ENCODE peak calls at places on chromosomes 7 and 10, in four cellular contexts. T is GM12878, V is HL-60, P is K562. I is an unnamed sample.

GRCh38 chr10:62993121-62993520 is 140.0 kb upstream of the NRBF2 start:
- DNase-seq in V (no peak), T (no peak), P (no peak), I (no peak)

GRCh38 chr10:79052311-79053080 is 16.3 kb upstream of the ZMIZ1 start:
- DNase-seq in T (no peak), V (no peak), P (peak), I (no peak)

GRCh38 chr10:5854178-5854570 is 35.5 kb downstream of the ANKRD16 start:
- DNase-seq in T (no peak), V (no peak), P (no peak), I (no peak)

GRCh38 chr7:1998146-1998545 is 234.6 kb downstream of the MAD1L1 start:
- DNase-seq in V (no peak), P (no peak), T (no peak), I (no peak)

GRCh38 chr7:66739953-66740301 is 606 bp upstream of the RABGEF1 start:
- DNase-seq in T (no peak), V (no peak), P (peak), I (no peak)

GRCh38 chr7:117085769-117086463 is 132.6 kb downstream of the ST7 start:
- DNase-seq in P (peak), T (no peak), V (no peak), I (no peak)

GRCh38 chr7:45064047-45064725 is 24.6 kb downstream of the NACAD start:
- DNase-seq in T (no peak), P (no peak), V (no peak), I (no peak)

GRCh38 chr7:134605978-134606923 is 40.4 kb upstream of the BPGM start:
- DNase-seq in P (peak), V (peak), T (no peak), I (peak)

GRCh38 chr10:64345856-64346255 is 824.7 kb downstream of the REEP3 start:
- DNase-seq in V (no peak), P (no peak), T (no peak), I (no peak)

GRCh38 chr10:99236627-99237309 is 1.1 kb upstream of the HPSE2 start:
- DNase-seq in V (no peak), T (no peak), P (no peak), I (no peak)

GRCh38 chr7:94382155-94382554 is 12.5 kb upstream of the COL1A2 start:
- DNase-seq in P (no peak), V (no peak), T (no peak), I (no peak)

GRCh38 chr7:33191326-33191725 is 62.0 kb downstream of the BBS9 start:
- DNase-seq in V (no peak), T (no peak), P (no peak), I (peak)

GRCh38 chr10:3525832-3526449 is 259.1 kb downstream of the KLF6 start:
- DNase-seq in P (peak), V (no peak), T (no peak), I (no peak)

GRCh38 chr7:20894806-20895205 is 108.1 kb upstream of the SP8 start:
- DNase-seq in P (no peak), T (no peak), V (no peak), I (no peak)

GRCh38 chr10:89458289-89458688 is 43.9 kb downstream of the IFIT5 start:
- DNase-seq in P (no peak), T (no peak), V (no peak), I (no peak)

GRCh38 chr7:41700044-41700471 is 2.8 kb downstream of the INHBA start:
- DNase-seq in T (no peak), V (no peak), P (no peak), I (no peak)

GRCh38 chr7:151518105-151518780 is 1.5 kb downstream of the RHEB start:
- DNase-seq in V (peak), P (peak), T (no peak), I (no peak)

GRCh38 chr10:68301790-68302502 is 29.9 kb upstream of the HNRNPH3 start:
- DNase-seq in P (peak), V (peak), T (peak), I (no peak)

GRCh38 chr7:116836911-116837310 is 25.5 kb upstream of the CAPZA2 start:
- DNase-seq in V (no peak), P (no peak), T (no peak), I (no peak)

GRCh38 chr7:97017197-97018125 is 7.2 kb downstream of the DLX5 start:
- DNase-seq in T (no peak), P (no peak), V (no peak), I (no peak)

GRCh38 chr7:97018126-97018601 is 6.5 kb downstream of the DLX5 start:
- DNase-seq in V (no peak), P (no peak), T (no peak), I (no peak)

GRCh38 chr7:97020601-97021442 is 3.8 kb downstream of the DLX5 start:
- DNase-seq in P (no peak), V (no peak), T (no peak), I (no peak)

GRCh38 chr7:97019710-97020109 is 4.9 kb downstream of the DLX5 start:
- DNase-seq in T (no peak), V (no peak), P (no peak), I (no peak)

DNA sequence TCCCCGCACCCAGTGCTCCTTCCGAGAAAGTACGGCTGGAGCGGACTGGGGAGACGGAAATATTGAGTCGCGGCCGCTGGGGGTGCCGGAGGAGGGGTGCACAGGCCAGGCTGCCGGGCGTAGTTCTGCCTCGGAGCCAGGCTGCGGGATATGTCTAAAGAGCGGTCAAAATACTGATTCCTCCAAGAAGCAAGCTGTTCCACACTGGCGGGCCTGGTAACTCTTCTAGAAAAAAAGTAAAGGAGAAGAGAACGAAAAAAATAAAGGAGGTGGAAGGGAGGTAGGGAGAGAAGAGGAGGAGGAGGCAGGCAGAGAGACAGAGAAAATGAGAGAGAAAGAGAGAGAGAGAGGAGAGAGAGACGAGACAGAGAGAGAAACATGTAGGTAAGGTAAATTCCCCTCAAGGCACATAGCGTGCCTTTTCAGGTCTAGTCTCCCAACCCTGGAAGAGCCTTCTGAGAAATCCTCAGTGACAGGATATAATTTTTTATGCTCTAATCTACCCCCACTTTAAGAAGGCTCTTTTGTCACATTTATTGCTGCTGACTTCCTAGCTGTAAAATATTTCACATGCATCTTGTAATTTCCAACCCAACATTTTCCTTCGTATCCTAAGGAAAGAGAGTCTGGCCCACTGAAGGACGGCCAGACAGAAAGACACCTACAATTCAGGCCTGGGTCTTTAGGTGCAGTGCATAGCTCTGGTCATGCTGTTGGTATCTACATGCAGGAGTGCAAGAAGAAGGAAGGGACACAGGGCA is 5.7 kb downstream of the DLX5 start:
- DNase-seq in T (no peak), P (no peak), V (no peak), I (no peak)
- TF ChIP-seq SPI1 in T (no peak), P (no peak), V (no peak), I (no peak)

GRCh38 chr10:26723016-26723415 is 25.5 kb downstream of the PDSS1 start:
- DNase-seq in T (no peak), V (no peak), P (no peak), I (no peak)

GRCh38 chr10:26725837-26726727 is 28.6 kb downstream of the PDSS1 start:
- DNase-seq in P (peak), T (no peak), V (peak), I (no peak)

GRCh38 chr10:26717476-26717875 is 20.0 kb downstream of the PDSS1 start:
- DNase-seq in P (no peak), V (no peak), T (no peak), I (no peak)

GRCh38 chr10:26727005-26727404 is 29.5 kb downstream of the PDSS1 start:
- DNase-seq in T (no peak), V (no peak), P (no peak), I (no peak)

GRCh38 chr10:26721561-26721960 is 24.1 kb downstream of the PDSS1 start:
- DNase-seq in V (no peak), T (no peak), P (no peak), I (no peak)
- TF ChIP-seq SPI1 in V (no peak), T (no peak), P (no peak), I (no peak)

DNA sequence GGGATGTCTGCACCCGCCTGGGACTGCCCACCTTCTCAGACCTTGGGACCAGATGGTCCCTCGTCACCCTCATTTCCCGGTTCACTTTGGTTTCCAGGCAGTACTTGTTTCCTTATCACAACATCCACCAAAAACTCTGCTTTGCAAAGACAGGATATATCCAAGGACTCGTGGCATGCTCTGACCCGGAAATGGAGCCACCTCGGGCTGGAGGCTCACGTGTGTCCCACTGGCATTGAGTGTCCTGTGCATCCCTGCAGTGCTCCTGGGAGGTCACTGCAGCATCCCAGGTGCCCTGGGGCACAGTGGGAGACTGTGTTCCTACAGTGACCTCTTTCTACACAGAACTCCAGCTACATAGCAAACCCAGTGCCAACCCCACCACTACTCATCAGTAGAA is 611.9 kb upstream of the FOXK1 start:
- DNase-seq in T (no peak), P (no peak), V (no peak), I (no peak)
- TF ChIP-seq SPI1 in T (no peak), P (no peak), V (no peak), I (no peak)

GRCh38 chr7:77537136-77537594 is at the start of gene PTPN12:
- DNase-seq in P (no peak), V (peak), T (no peak), I (no peak)
- TF ChIP-seq SPI1 in P (no peak), V (no peak), T (no peak), I (no peak)

GRCh38 chr7:47143344-47143743 is 438.6 kb downstream of the TNS3 start:
- DNase-seq in P (no peak), T (no peak), V (no peak), I (no peak)
- TF ChIP-seq SPI1 in P (no peak), T (no peak), V (no peak), I (no peak)

GRCh38 chr7:27032843-27033242 is 63.0 kb downstream of the HOXA1 start:
- DNase-seq in V (no peak), T (no peak), P (no peak), I (no peak)
- TF ChIP-seq SPI1 in V (no peak), T (no peak), P (no peak), I (no peak)

I was measured in GM12891.